ENCODE peak calls at places on chromosome 16, in six cellular contexts. One of them, this sample, is unnamed.

GRCh38 chr16:1119766-1120611 is 23.9 kb upstream of the C1QTNF8 start:
- DNase-seq in smooth muscle cell of the brain vasculature: no peak
- DNase-seq in stimulated activated CD8-positive, alpha-beta memory T cell treated with anti-CD3 and anti-CD28 coated beads, Interleukin-15, amount 100 ng/mL, for 24 hours: no peak
- DNase-seq in IMR-90: no peak
- DNase-seq in activated CD8-positive, alpha-beta T cell treated with anti-CD3 and anti-CD28 coated beads, Interleukin-2, amount 10 ng/mL, durations not matched to agents 7 days and 5 days: no peak
- DNase-seq in left cardiac atrium: no peak
- DNase-seq in this sample: no peak

GRCh38 chr16:964696-965395 is 5.9 kb downstream of the LMF1 start:
- DNase-seq in IMR-90: no peak
- DNase-seq in smooth muscle cell of the brain vasculature: no peak
- DNase-seq in left cardiac atrium: no peak
- DNase-seq in stimulated activated CD8-positive, alpha-beta memory T cell treated with anti-CD3 and anti-CD28 coated beads, Interleukin-15, amount 100 ng/mL, for 24 hours: no peak
- DNase-seq in activated CD8-positive, alpha-beta T cell treated with anti-CD3 and anti-CD28 coated beads, Interleukin-2, amount 10 ng/mL, durations not matched to agents 7 days and 5 days: no peak
- DNase-seq in this sample: no peak

GRCh38 chr16:85151603-85152413 is 39.5 kb upstream of the CIBAR2 start:
- DNase-seq in activated CD8-positive, alpha-beta T cell treated with anti-CD3 and anti-CD28 coated beads, Interleukin-2, amount 10 ng/mL, durations not matched to agents 7 days and 5 days: no peak
- DNase-seq in left cardiac atrium: peak
- DNase-seq in IMR-90: peak
- DNase-seq in smooth muscle cell of the brain vasculature: peak
- DNase-seq in stimulated activated CD8-positive, alpha-beta memory T cell treated with anti-CD3 and anti-CD28 coated beads, Interleukin-15, amount 100 ng/mL, for 24 hours: no peak
- DNase-seq in this sample: peak

GRCh38 chr16:76278976-76279375 is 1.8 kb downstream of the CNTNAP4 start:
- DNase-seq in activated CD8-positive, alpha-beta T cell treated with anti-CD3 and anti-CD28 coated beads, Interleukin-2, amount 10 ng/mL, durations not matched to agents 7 days and 5 days: no peak
- DNase-seq in stimulated activated CD8-positive, alpha-beta memory T cell treated with anti-CD3 and anti-CD28 coated beads, Interleukin-15, amount 100 ng/mL, for 24 hours: no peak
- DNase-seq in IMR-90: no peak
- DNase-seq in left cardiac atrium: no peak
- DNase-seq in smooth muscle cell of the brain vasculature: no peak
- DNase-seq in this sample: no peak

GRCh38 chr16:69823831-69824563 is 61.9 kb downstream of the WWP2 start:
- DNase-seq in stimulated activated CD8-positive, alpha-beta memory T cell treated with anti-CD3 and anti-CD28 coated beads, Interleukin-15, amount 100 ng/mL, for 24 hours: no peak
- DNase-seq in activated CD8-positive, alpha-beta T cell treated with anti-CD3 and anti-CD28 coated beads, Interleukin-2, amount 10 ng/mL, durations not matched to agents 7 days and 5 days: no peak
- DNase-seq in smooth muscle cell of the brain vasculature: no peak
- DNase-seq in IMR-90: no peak
- DNase-seq in left cardiac atrium: peak
- DNase-seq in this sample: peak

GRCh38 chr16:54174201-54174600 is 112.4 kb downstream of the IRX3 start:
- DNase-seq in IMR-90: no peak
- DNase-seq in stimulated activated CD8-positive, alpha-beta memory T cell treated with anti-CD3 and anti-CD28 coated beads, Interleukin-15, amount 100 ng/mL, for 24 hours: no peak
- DNase-seq in left cardiac atrium: no peak
- DNase-seq in smooth muscle cell of the brain vasculature: no peak
- DNase-seq in activated CD8-positive, alpha-beta T cell treated with anti-CD3 and anti-CD28 coated beads, Interleukin-2, amount 10 ng/mL, durations not matched to agents 7 days and 5 days: no peak
- DNase-seq in this sample: no peak

GRCh38 chr16:85969159-85969558 is 70.2 kb downstream of the IRF8 start:
- DNase-seq in left cardiac atrium: no peak
- DNase-seq in stimulated activated CD8-positive, alpha-beta memory T cell treated with anti-CD3 and anti-CD28 coated beads, Interleukin-15, amount 100 ng/mL, for 24 hours: no peak
- DNase-seq in IMR-90: peak
- DNase-seq in activated CD8-positive, alpha-beta T cell treated with anti-CD3 and anti-CD28 coated beads, Interleukin-2, amount 10 ng/mL, durations not matched to agents 7 days and 5 days: no peak
- DNase-seq in smooth muscle cell of the brain vasculature: no peak
- DNase-seq in this sample: no peak

GRCh38 chr16:10552998-10553491 is 27.4 kb downstream of the EMP2 start:
- DNase-seq in IMR-90: no peak
- DNase-seq in activated CD8-positive, alpha-beta T cell treated with anti-CD3 and anti-CD28 coated beads, Interleukin-2, amount 10 ng/mL, durations not matched to agents 7 days and 5 days: peak
- DNase-seq in left cardiac atrium: peak
- DNase-seq in smooth muscle cell of the brain vasculature: no peak
- DNase-seq in stimulated activated CD8-positive, alpha-beta memory T cell treated with anti-CD3 and anti-CD28 coated beads, Interleukin-15, amount 100 ng/mL, for 24 hours: peak
- DNase-seq in this sample: peak

GRCh38 chr16:88346680-88347505 is 35.9 kb upstream of the ZNF469 start:
- DNase-seq in smooth muscle cell of the brain vasculature: no peak
- DNase-seq in left cardiac atrium: peak
- DNase-seq in stimulated activated CD8-positive, alpha-beta memory T cell treated with anti-CD3 and anti-CD28 coated beads, Interleukin-15, amount 100 ng/mL, for 24 hours: no peak
- DNase-seq in IMR-90: no peak
- DNase-seq in activated CD8-positive, alpha-beta T cell treated with anti-CD3 and anti-CD28 coated beads, Interleukin-2, amount 10 ng/mL, durations not matched to agents 7 days and 5 days: no peak
- DNase-seq in this sample: no peak

GRCh38 chr16:70701036-70701435 is 15.2 kb upstream of the MTSS2 start:
- DNase-seq in left cardiac atrium: no peak
- DNase-seq in stimulated activated CD8-positive, alpha-beta memory T cell treated with anti-CD3 and anti-CD28 coated beads, Interleukin-15, amount 100 ng/mL, for 24 hours: no peak
- DNase-seq in IMR-90: no peak
- DNase-seq in smooth muscle cell of the brain vasculature: no peak
- DNase-seq in activated CD8-positive, alpha-beta T cell treated with anti-CD3 and anti-CD28 coated beads, Interleukin-2, amount 10 ng/mL, durations not matched to agents 7 days and 5 days: no peak
- DNase-seq in this sample: no peak

GRCh38 chr16:84247844-84248243 is 8.0 kb upstream of the KCNG4 start:
- DNase-seq in left cardiac atrium: no peak
- DNase-seq in smooth muscle cell of the brain vasculature: no peak
- DNase-seq in IMR-90: peak
- DNase-seq in stimulated activated CD8-positive, alpha-beta memory T cell treated with anti-CD3 and anti-CD28 coated beads, Interleukin-15, amount 100 ng/mL, for 24 hours: no peak
- DNase-seq in activated CD8-positive, alpha-beta T cell treated with anti-CD3 and anti-CD28 coated beads, Interleukin-2, amount 10 ng/mL, durations not matched to agents 7 days and 5 days: no peak
- DNase-seq in this sample: no peak

GRCh38 chr16:80718480-80719220 is 85.7 kb downstream of the CDYL2 start:
- DNase-seq in activated CD8-positive, alpha-beta T cell treated with anti-CD3 and anti-CD28 coated beads, Interleukin-2, amount 10 ng/mL, durations not matched to agents 7 days and 5 days: no peak
- DNase-seq in IMR-90: peak
- DNase-seq in stimulated activated CD8-positive, alpha-beta memory T cell treated with anti-CD3 and anti-CD28 coated beads, Interleukin-15, amount 100 ng/mL, for 24 hours: no peak
- DNase-seq in smooth muscle cell of the brain vasculature: no peak
- DNase-seq in left cardiac atrium: no peak
- DNase-seq in this sample: no peak

GRCh38 chr16:89471225-89471624 is 19.1 kb downstream of the ANKRD11 start:
- DNase-seq in IMR-90: peak
- DNase-seq in stimulated activated CD8-positive, alpha-beta memory T cell treated with anti-CD3 and anti-CD28 coated beads, Interleukin-15, amount 100 ng/mL, for 24 hours: no peak
- DNase-seq in activated CD8-positive, alpha-beta T cell treated with anti-CD3 and anti-CD28 coated beads, Interleukin-2, amount 10 ng/mL, durations not matched to agents 7 days and 5 days: no peak
- DNase-seq in left cardiac atrium: no peak
- DNase-seq in smooth muscle cell of the brain vasculature: no peak
- DNase-seq in this sample: no peak

GRCh38 chr16:74450967-74451760 is 29.9 kb upstream of the CLEC18B start:
- DNase-seq in stimulated activated CD8-positive, alpha-beta memory T cell treated with anti-CD3 and anti-CD28 coated beads, Interleukin-15, amount 100 ng/mL, for 24 hours: no peak
- DNase-seq in IMR-90: no peak
- DNase-seq in smooth muscle cell of the brain vasculature: no peak
- DNase-seq in activated CD8-positive, alpha-beta T cell treated with anti-CD3 and anti-CD28 coated beads, Interleukin-2, amount 10 ng/mL, durations not matched to agents 7 days and 5 days: no peak
- DNase-seq in left cardiac atrium: no peak
- DNase-seq in this sample: no peak

GRCh38 chr16:71526111-71526998 is at the start of gene CHST4:
- DNase-seq in IMR-90: peak
- DNase-seq in activated CD8-positive, alpha-beta T cell treated with anti-CD3 and anti-CD28 coated beads, Interleukin-2, amount 10 ng/mL, durations not matched to agents 7 days and 5 days: no peak
- DNase-seq in left cardiac atrium: no peak
- DNase-seq in stimulated activated CD8-positive, alpha-beta memory T cell treated with anti-CD3 and anti-CD28 coated beads, Interleukin-15, amount 100 ng/mL, for 24 hours: no peak
- DNase-seq in smooth muscle cell of the brain vasculature: no peak
- DNase-seq in this sample: peak

GRCh38 chr16:88856122-88856827 is 472 bp downstream of the GALNS start:
- DNase-seq in smooth muscle cell of the brain vasculature: no peak
- DNase-seq in stimulated activated CD8-positive, alpha-beta memory T cell treated with anti-CD3 and anti-CD28 coated beads, Interleukin-15, amount 100 ng/mL, for 24 hours: no peak
- DNase-seq in activated CD8-positive, alpha-beta T cell treated with anti-CD3 and anti-CD28 coated beads, Interleukin-2, amount 10 ng/mL, durations not matched to agents 7 days and 5 days: peak
- DNase-seq in left cardiac atrium: no peak
- DNase-seq in IMR-90: no peak
- DNase-seq in this sample: no peak

GRCh38 chr16:62014534-62014933 is 21.7 kb downstream of the CDH8 start:
- DNase-seq in IMR-90: no peak
- DNase-seq in stimulated activated CD8-positive, alpha-beta memory T cell treated with anti-CD3 and anti-CD28 coated beads, Interleukin-15, amount 100 ng/mL, for 24 hours: no peak
- DNase-seq in smooth muscle cell of the brain vasculature: no peak
- DNase-seq in activated CD8-positive, alpha-beta T cell treated with anti-CD3 and anti-CD28 coated beads, Interleukin-2, amount 10 ng/mL, durations not matched to agents 7 days and 5 days: no peak
- DNase-seq in left cardiac atrium: no peak
- DNase-seq in this sample: no peak

GRCh38 chr16:9357829-9358228 is 266.4 kb downstream of the HAPSTR1 start:
- DNase-seq in activated CD8-positive, alpha-beta T cell treated with anti-CD3 and anti-CD28 coated beads, Interleukin-2, amount 10 ng/mL, durations not matched to agents 7 days and 5 days: no peak
- DNase-seq in stimulated activated CD8-positive, alpha-beta memory T cell treated with anti-CD3 and anti-CD28 coated beads, Interleukin-15, amount 100 ng/mL, for 24 hours: no peak
- DNase-seq in smooth muscle cell of the brain vasculature: no peak
- DNase-seq in left cardiac atrium: no peak
- DNase-seq in IMR-90: no peak
- DNase-seq in this sample: no peak